ENCODE peak calls at places on chromosomes 2 and 18, in nine cellular contexts. O is GOT3; V is mucosa of descending colon; K is NCI-H748 treated with DMSO at 0.1 percent for 48 hours; W is NB4; X is HFFc6; C is RKO; T is pons; H is stimulated activated CD4-positive, alpha-beta T cell treated with anti-CD3 and anti-CD28 coated beads, Interleukin-2, amount 100 ng/mL, for 48 hours. J is an unnamed sample.

GRCh38 chr2:17627434-17627833 is 86.9 kb downstream of the VSNL1 start:
- DNase-seq in K (no peak), O (no peak), V (no peak), W (no peak), X (no peak), H (no peak), T (no peak), C (no peak), J (no peak)

GRCh38 chr2:32738939-32739338 is 111.1 kb downstream of the TTC27 start:
- DNase-seq in C (no peak), T (no peak), V (no peak), W (no peak), H (no peak), O (no peak), X (no peak), K (no peak), J (no peak)

GRCh38 chr18:31647354-31647753 is 37.0 kb downstream of the B4GALT6 start:
- DNase-seq in W (no peak), H (no peak), V (no peak), O (no peak), C (no peak), X (no peak), T (no peak), K (no peak), J (no peak)

GRCh38 chr2:163343316-163343715 is 392.5 kb downstream of the FIGN start:
- DNase-seq in V (no peak), C (peak), K (no peak), X (no peak), T (no peak), W (peak), H (no peak), O (no peak), J (no peak)

GRCh38 chr2:240891492-240892340 is 4.2 kb downstream of the MAB21L4 start:
- DNase-seq in X (no peak), H (no peak), K (no peak), V (peak), T (no peak), W (no peak), C (no peak), O (no peak), J (no peak)

GRCh38 chr18:41371718-41372117 is 583.3 kb upstream of the PIK3C3 start:
- DNase-seq in O (no peak), K (peak), X (no peak), V (no peak), T (no peak), W (no peak), H (no peak), C (no peak), J (no peak)

GRCh38 chr2:209579236-209579749 is 155.4 kb downstream of the MAP2 start:
- DNase-seq in O (no peak), K (peak), V (no peak), H (no peak), W (peak), T (peak), C (no peak), X (peak), J (no peak)

GRCh38 chr2:170409164-170409535 is 231.2 kb downstream of the MYO3B start:
- DNase-seq in W (peak), C (peak), T (peak), X (peak), O (peak), V (no peak), H (peak), K (peak), J (no peak)

GRCh38 chr2:238506669-238507068 is 79.9 kb downstream of the ASB1 start:
- DNase-seq in H (no peak), O (no peak), C (no peak), K (no peak), T (no peak), V (no peak), X (no peak), W (no peak), J (no peak)

GRCh38 chr18:55647331-55647730 is 59.3 kb upstream of the TCF4 start:
- DNase-seq in C (no peak), T (no peak), H (no peak), K (no peak), X (no peak), W (no peak), O (no peak), V (no peak), J (no peak)

GRCh38 chr2:232576995-232577394 is 26.5 kb downstream of the EIF4E2 start:
- DNase-seq in H (no peak), T (no peak), V (no peak), O (no peak), W (no peak), K (no peak), X (peak), C (no peak), J (no peak)

GRCh38 chr2:95270541-95271081 is 3.6 kb upstream of the PROM2 start:
- DNase-seq in K (no peak), X (no peak), T (no peak), V (peak), O (no peak), W (no peak), C (no peak), H (no peak), J (no peak)

GRCh38 chr2:235765181-235765820 is 271.5 kb downstream of the AGAP1 start:
- DNase-seq in W (no peak), C (no peak), X (peak), V (no peak), T (no peak), O (peak), K (no peak), H (no peak), J (peak)

GRCh38 chr2:33395660-33396249 is 80.7 kb upstream of the RASGRP3 start:
- DNase-seq in K (peak), H (peak), W (peak), T (peak), X (peak), O (no peak), V (no peak), C (peak), J (peak)

GRCh38 chr2:66701251-66701650 is 266.3 kb downstream of the MEIS1 start:
- DNase-seq in C (no peak), W (no peak), T (no peak), H (no peak), K (no peak), X (no peak), V (no peak), O (no peak), J (no peak)

GRCh38 chr2:119378566-119378965 is 11.8 kb downstream of the DBI start:
- DNase-seq in V (no peak), W (no peak), T (no peak), K (no peak), X (no peak), H (no peak), O (no peak), C (no peak), J (no peak)

GRCh38 chr2:60565472-60565871 is 12.0 kb upstream of the BCL11A start:
- DNase-seq in O (no peak), V (no peak), W (peak), X (no peak), C (peak), T (no peak), H (no peak), K (no peak), J (no peak)

GRCh38 chr18:28826062-28826565 is 649.2 kb upstream of the CDH2 start:
- DNase-seq in W (no peak), T (no peak), H (no peak), X (no peak), C (no peak), V (no peak), K (no peak), O (no peak), J (no peak)

GRCh38 chr2:76721226-76721625 is 801.0 kb downstream of the LRRTM4 start:
- DNase-seq in H (no peak), X (no peak), K (no peak), T (no peak), C (no peak), W (no peak), O (no peak), V (no peak), J (no peak)

GRCh38 chr2:62999905-63000304 is 50.7 kb upstream of the OTX1 start:
- DNase-seq in V (no peak), K (no peak), T (no peak), O (no peak), C (no peak), W (no peak), H (no peak), X (peak), J (peak)

GRCh38 chr2:21289994-21290393 is 166.2 kb downstream of the TDRD15 start:
- DNase-seq in V (no peak), O (no peak), X (no peak), K (no peak), C (no peak), W (no peak), T (no peak), H (no peak), J (no peak)

GRCh38 chr2:46367286-46367685 is 70.1 kb downstream of the EPAS1 start:
- DNase-seq in X (no peak), T (peak), O (no peak), K (no peak), V (no peak), W (no peak), H (no peak), C (no peak), J (no peak)

GRCh38 chr18:6719914-6720692 is 9.4 kb upstream of the ARHGAP28 start:
- DNase-seq in K (no peak), O (no peak), H (no peak), X (no peak), W (no peak), C (no peak), T (no peak), V (no peak), J (no peak)

GRCh38 chr18:39460136-39460535 is 1894.5 kb upstream of the CELF4 start:
- DNase-seq in W (no peak), O (no peak), K (no peak), V (no peak), C (no peak), H (no peak), T (no peak), X (no peak), J (no peak)

GRCh38 chr2:85668009-85668856 is at the start of gene SFTPB:
- DNase-seq in K (no peak), W (peak), H (no peak), C (no peak), T (no peak), V (no peak), O (no peak), X (no peak), J (no peak)

GRCh38 chr2:58890865-58891525 is 649.9 kb upstream of the FANCL start:
- DNase-seq in H (no peak), C (no peak), V (no peak), W (no peak), X (no peak), K (no peak), T (no peak), O (no peak), J (no peak)

GRCh38 chr2:234703258-234703657 is 206.4 kb upstream of the ARL4C start:
- DNase-seq in C (no peak), W (no peak), V (no peak), X (no peak), T (no peak), K (no peak), H (no peak), O (no peak), J (no peak)

J was measured in HS-5.